ENCODE peak calls at places on chromosomes 16 and 17, in five cellular contexts. One of them, this sample, is unnamed.

GRCh38 chr16:66146689-66147330 is 219.7 kb upstream of the CDH5 start:
- DNase-seq in HCT116: no peak
- DNase-seq in HepG2: no peak
- DNase-seq in PC-9: no peak
- DNase-seq in A673: peak
- DNase-seq in this sample: no peak

GRCh38 chr17:2805961-2806360 is 9.7 kb downstream of the RAP1GAP2 start:
- DNase-seq in HCT116: no peak
- DNase-seq in HepG2: no peak
- DNase-seq in PC-9: no peak
- DNase-seq in A673: no peak
- DNase-seq in this sample: no peak

GRCh38 chr17:63446981-63447687 is 1.0 kb upstream of the CYB561 start:
- DNase-seq in HCT116: no peak
- DNase-seq in HepG2: no peak
- DNase-seq in PC-9: peak
- DNase-seq in A673: no peak
- DNase-seq in this sample: peak

GRCh38 chr16:21211486-21211885 is at the start of gene ZP2:
- DNase-seq in HCT116: no peak
- DNase-seq in HepG2: no peak
- DNase-seq in PC-9: no peak
- DNase-seq in A673: no peak
- DNase-seq in this sample: no peak

GRCh38 chr17:80395402-80396151 is 19.4 kb upstream of the ENDOV start:
- DNase-seq in HCT116: no peak
- DNase-seq in HepG2: no peak
- DNase-seq in PC-9: no peak
- DNase-seq in A673: no peak
- DNase-seq in this sample: no peak

GRCh38 chr17:20266806-20267458 is 200.4 kb downstream of the LGALS9B start:
- DNase-seq in HCT116: no peak
- DNase-seq in HepG2: no peak
- DNase-seq in PC-9: no peak
- DNase-seq in A673: peak
- DNase-seq in this sample: no peak

GRCh38 chr17:6677946-6678345 is 26.4 kb downstream of the C17orf100 start:
- DNase-seq in HCT116: no peak
- DNase-seq in HepG2: no peak
- DNase-seq in PC-9: no peak
- DNase-seq in A673: no peak
- DNase-seq in this sample: no peak

GRCh38 chr16:82439678-82440293 is 187.0 kb upstream of the CDH13 start:
- DNase-seq in HCT116: peak
- DNase-seq in HepG2: peak
- DNase-seq in PC-9: no peak
- DNase-seq in A673: peak
- DNase-seq in this sample: no peak

GRCh38 chr17:6209829-6210228 is 139.7 kb downstream of the WSCD1 start:
- DNase-seq in HCT116: no peak
- DNase-seq in HepG2: no peak
- DNase-seq in PC-9: no peak
- DNase-seq in A673: no peak
- DNase-seq in this sample: no peak

GRCh38 chr17:65990593-65990992 is 201.3 kb downstream of the CEP112 start:
- DNase-seq in HCT116: no peak
- DNase-seq in HepG2: no peak
- DNase-seq in PC-9: no peak
- DNase-seq in A673: no peak
- DNase-seq in this sample: no peak

GRCh38 chr17:50128441-50129302 is 1.3 kb downstream of the SAMD14 start:
- DNase-seq in HCT116: no peak
- DNase-seq in HepG2: no peak
- DNase-seq in PC-9: no peak
- DNase-seq in A673: peak
- DNase-seq in this sample: no peak

GRCh38 chr17:60959696-60960095 is 282.0 kb downstream of the BCAS3 start:
- DNase-seq in HCT116: no peak
- DNase-seq in HepG2: peak
- DNase-seq in PC-9: no peak
- DNase-seq in A673: no peak
- DNase-seq in this sample: no peak

GRCh38 chr17:18261146-18261515 is 669 bp downstream of the MIEF2 start:
- DNase-seq in HCT116: no peak
- DNase-seq in HepG2: peak
- DNase-seq in PC-9: peak
- DNase-seq in A673: no peak
- DNase-seq in this sample: peak

GRCh38 chr16:73794936-73795335 is 501.7 kb upstream of the PSMD7 start:
- DNase-seq in HCT116: no peak
- DNase-seq in HepG2: no peak
- DNase-seq in PC-9: no peak
- DNase-seq in A673: no peak
- DNase-seq in this sample: no peak

GRCh38 chr17:47852113-47852949 is 1.4 kb upstream of the SP6 start:
- DNase-seq in HCT116: no peak
- DNase-seq in HepG2: no peak
- DNase-seq in PC-9: no peak
- DNase-seq in A673: no peak
- DNase-seq in this sample: no peak
- TF ChIP-seq EZH2 in HCT116: no peak
- TF ChIP-seq EZH2 in HepG2: no peak
- TF ChIP-seq EZH2 in PC-9: no peak
- TF ChIP-seq EZH2 in A673: peak
- TF ChIP-seq EZH2 in this sample: peak

GRCh38 chr16:1990336-1991134 is 765 bp downstream of the SYNGR3 start:
- DNase-seq in HCT116: no peak
- DNase-seq in HepG2: peak
- DNase-seq in PC-9: no peak
- DNase-seq in A673: no peak
- DNase-seq in this sample: no peak

GRCh38 chr16:1989826-1990335 is at the start of gene SYNGR3:
- DNase-seq in HCT116: no peak
- DNase-seq in HepG2: no peak
- DNase-seq in PC-9: no peak
- DNase-seq in A673: no peak
- DNase-seq in this sample: no peak

GRCh38 chr16:1992475-1993292 is 2.9 kb downstream of the SYNGR3 start:
- DNase-seq in HCT116: no peak
- DNase-seq in HepG2: no peak
- DNase-seq in PC-9: no peak
- DNase-seq in A673: no peak
- DNase-seq in this sample: peak

GRCh38 chr16:1991588-1992474 is 2.1 kb downstream of the SYNGR3 start:
- DNase-seq in HCT116: peak
- DNase-seq in HepG2: no peak
- DNase-seq in PC-9: peak
- DNase-seq in A673: peak
- DNase-seq in this sample: peak

GRCh38 chr16:1991135-1991551 is 1.4 kb downstream of the SYNGR3 start:
- DNase-seq in HCT116: no peak
- DNase-seq in HepG2: no peak
- DNase-seq in PC-9: no peak
- DNase-seq in A673: no peak
- DNase-seq in this sample: peak
- TF ChIP-seq EZH2 in HCT116: no peak
- TF ChIP-seq EZH2 in HepG2: no peak
- TF ChIP-seq EZH2 in PC-9: no peak
- TF ChIP-seq EZH2 in A673: no peak
- TF ChIP-seq EZH2 in this sample: no peak

GRCh38 chr17:76868669-76869208 is 535 bp downstream of the MGAT5B start:
- DNase-seq in HCT116: no peak
- DNase-seq in HepG2: no peak
- DNase-seq in PC-9: no peak
- DNase-seq in A673: no peak
- DNase-seq in this sample: no peak

GRCh38 chr17:76871668-76872067 is 3.5 kb downstream of the MGAT5B start:
- DNase-seq in HCT116: no peak
- DNase-seq in HepG2: no peak
- DNase-seq in PC-9: no peak
- DNase-seq in A673: no peak
- DNase-seq in this sample: no peak

GRCh38 chr17:76869209-76869877 is 1.1 kb downstream of the MGAT5B start:
- DNase-seq in HCT116: no peak
- DNase-seq in HepG2: no peak
- DNase-seq in PC-9: no peak
- DNase-seq in A673: no peak
- DNase-seq in this sample: no peak

GRCh38 chr17:76868176-76868668 is at the start of gene MGAT5B:
- DNase-seq in HCT116: peak
- DNase-seq in HepG2: peak
- DNase-seq in PC-9: peak
- DNase-seq in A673: peak
- DNase-seq in this sample: peak

GRCh38 chr17:76869878-76870714 is 1.9 kb downstream of the MGAT5B start:
- DNase-seq in HCT116: no peak
- DNase-seq in HepG2: no peak
- DNase-seq in PC-9: no peak
- DNase-seq in A673: no peak
- DNase-seq in this sample: peak
- TF ChIP-seq EZH2 in HCT116: no peak
- TF ChIP-seq EZH2 in HepG2: no peak
- TF ChIP-seq EZH2 in PC-9: no peak
- TF ChIP-seq EZH2 in A673: no peak
- TF ChIP-seq EZH2 in this sample: no peak

DNA sequence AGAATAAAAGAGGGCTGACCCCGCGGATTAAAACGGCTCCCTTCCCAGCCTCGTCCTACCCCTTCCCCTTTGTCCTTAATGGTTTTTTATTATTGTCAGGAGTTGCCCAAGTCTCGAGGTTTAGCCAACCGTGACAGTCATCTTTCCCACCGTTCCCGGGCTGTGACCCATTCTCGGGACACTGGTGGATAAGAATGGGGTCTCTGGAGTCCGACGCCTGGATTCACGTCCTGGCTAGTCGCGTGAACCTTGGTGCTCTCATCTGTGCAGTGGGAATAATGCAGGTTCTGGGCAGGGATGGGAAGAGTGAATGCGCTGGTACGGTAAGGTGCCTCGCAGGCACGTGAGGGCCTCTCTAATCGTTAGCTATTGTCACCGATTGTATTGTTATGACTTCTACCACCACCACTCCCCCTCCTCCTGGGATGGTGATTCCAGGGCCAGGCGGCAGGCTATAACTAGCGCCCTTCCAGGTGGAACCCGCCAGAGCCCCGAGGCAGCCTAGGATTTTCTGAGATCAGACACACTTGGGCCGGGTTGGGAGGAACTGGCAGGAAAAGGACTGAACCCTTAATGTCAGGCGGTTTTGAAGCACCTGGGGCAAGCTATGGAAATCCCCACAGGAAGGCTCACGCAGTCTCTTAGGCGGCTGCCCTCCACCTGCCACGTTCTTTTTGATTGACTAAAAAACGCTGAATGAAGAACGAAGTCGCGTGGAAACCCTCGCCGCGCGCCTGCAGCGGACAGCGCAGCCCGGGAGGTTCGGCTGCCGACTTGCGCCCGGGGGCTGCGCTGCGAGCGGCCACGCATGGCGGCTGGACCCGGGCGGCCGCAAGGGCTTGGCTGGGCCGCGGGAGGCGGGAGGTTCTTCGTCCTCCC is 2.7 kb downstream of the HS3ST3B1 start:
- DNase-seq in HCT116: no peak
- DNase-seq in HepG2: no peak
- DNase-seq in PC-9: no peak
- DNase-seq in A673: no peak
- DNase-seq in this sample: no peak
- TF ChIP-seq EZH2 in HCT116: no peak
- TF ChIP-seq EZH2 in HepG2: no peak
- TF ChIP-seq EZH2 in PC-9: no peak
- TF ChIP-seq EZH2 in A673: peak
- TF ChIP-seq EZH2 in this sample: peak

GRCh38 chr16:50273888-50274770 is 7.8 kb downstream of the ADCY7 start:
- DNase-seq in HCT116: no peak
- DNase-seq in HepG2: no peak
- DNase-seq in PC-9: no peak
- DNase-seq in A673: no peak
- DNase-seq in this sample: no peak

GRCh38 chr16:50272111-50272571 is 5.8 kb downstream of the ADCY7 start:
- DNase-seq in HCT116: no peak
- DNase-seq in HepG2: no peak
- DNase-seq in PC-9: peak
- DNase-seq in A673: no peak
- DNase-seq in this sample: no peak

GRCh38 chr16:50272687-50273381 is 6.5 kb downstream of the ADCY7 start:
- DNase-seq in HCT116: no peak
- DNase-seq in HepG2: no peak
- DNase-seq in PC-9: no peak
- DNase-seq in A673: no peak
- DNase-seq in this sample: no peak

GRCh38 chr16:50274771-50275415 is 8.5 kb downstream of the ADCY7 start:
- DNase-seq in HCT116: no peak
- DNase-seq in HepG2: no peak
- DNase-seq in PC-9: no peak
- DNase-seq in A673: no peak
- DNase-seq in this sample: no peak

GRCh38 chr16:50273382-50273690 is 7.0 kb downstream of the ADCY7 start:
- DNase-seq in HCT116: no peak
- DNase-seq in HepG2: no peak
- DNase-seq in PC-9: no peak
- DNase-seq in A673: no peak
- DNase-seq in this sample: no peak
- TF ChIP-seq EZH2 in HCT116: no peak
- TF ChIP-seq EZH2 in HepG2: no peak
- TF ChIP-seq EZH2 in PC-9: no peak
- TF ChIP-seq EZH2 in A673: no peak
- TF ChIP-seq EZH2 in this sample: no peak

GRCh38 chr16:84617631-84618427 is at the start of gene COTL1:
- DNase-seq in HCT116: peak
- DNase-seq in HepG2: peak
- DNase-seq in PC-9: peak
- DNase-seq in A673: peak
- DNase-seq in this sample: peak
- TF ChIP-seq EZH2 in HCT116: no peak
- TF ChIP-seq EZH2 in HepG2: no peak
- TF ChIP-seq EZH2 in PC-9: no peak
- TF ChIP-seq EZH2 in A673: no peak
- TF ChIP-seq EZH2 in this sample: no peak

GRCh38 chr17:73760186-73760758 is 116.0 kb upstream of the SDK2 start:
- DNase-seq in HCT116: no peak
- DNase-seq in HepG2: no peak
- DNase-seq in PC-9: no peak
- DNase-seq in A673: no peak
- DNase-seq in this sample: peak
- TF ChIP-seq EZH2 in HCT116: no peak
- TF ChIP-seq EZH2 in HepG2: no peak
- TF ChIP-seq EZH2 in PC-9: no peak
- TF ChIP-seq EZH2 in A673: no peak
- TF ChIP-seq EZH2 in this sample: no peak

This sample was measured in H1.